ENCODE peak calls at places on chromosomes 6 and 20, in four cellular contexts. U is RWPE1, J is mesothelial cell of epicardium, L is hepatocyte. B is an unnamed sample.

GRCh38 chr6:107823047-107823557 is 1.0 kb downstream of the SCML4 start:
- DNase-seq in U (no peak), J (no peak), L (no peak), B (no peak)

GRCh38 chr6:109816452-109817374 is 125.6 kb downstream of the FIG4 start:
- DNase-seq in U (no peak), J (no peak), L (no peak), B (no peak)

GRCh38 chr6:19697744-19698290 is 139.4 kb upstream of the ID4 start:
- DNase-seq in U (no peak), J (no peak), L (no peak), B (no peak)

GRCh38 chr6:15776458-15776980 is 113.7 kb upstream of the DTNBP1 start:
- DNase-seq in U (no peak), J (no peak), L (no peak), B (no peak)

GRCh38 chr6:131007286-131007685 is 55.8 kb downstream of the EPB41L2 start:
- DNase-seq in U (no peak), J (no peak), L (no peak), B (no peak)

GRCh38 chr6:31826793-31827285 is 699 bp upstream of the HSPA1B start:
- DNase-seq in U (peak), J (peak), L (peak), B (no peak)

GRCh38 chr20:5504061-5504739 is 187.4 kb upstream of the PROKR2 start:
- DNase-seq in U (no peak), J (no peak), L (no peak), B (no peak)

GRCh38 chr6:39343461-39343870 is 21.0 kb upstream of the KCNK16 start:
- DNase-seq in U (no peak), J (no peak), L (no peak), B (no peak)

GRCh38 chr6:44084231-44085014 is 42.8 kb downstream of the MRPL14 start:
- DNase-seq in U (no peak), J (no peak), L (no peak), B (no peak)

GRCh38 chr6:48099713-48100675 is 11.0 kb downstream of the PTCHD4 start:
- DNase-seq in U (no peak), J (no peak), L (no peak), B (no peak)

GRCh38 chr6:27126815-27127537 is 120.5 kb upstream of the PRSS16 start:
- DNase-seq in U (peak), J (peak), L (peak), B (peak)

GRCh38 chr6:39688494-39688893 is 36.7 kb downstream of the KIF6 start:
- DNase-seq in U (no peak), J (no peak), L (no peak), B (no peak)

GRCh38 chr6:144217264-144217663 is 66.9 kb downstream of the STX11 start:
- DNase-seq in U (no peak), J (no peak), L (peak), B (no peak)

GRCh38 chr20:38599410-38599882 is 2.2 kb upstream of the ARHGAP40 start:
- DNase-seq in U (peak), J (peak), L (peak), B (no peak)

GRCh38 chr20:47453167-47453782 is 48.4 kb upstream of the NCOA3 start:
- DNase-seq in U (peak), J (no peak), L (peak), B (no peak)

GRCh38 chr6:40378071-40378724 is 209.0 kb downstream of the LRFN2 start:
- DNase-seq in U (no peak), J (no peak), L (no peak), B (no peak)

GRCh38 chr6:140850438-140850837 is 1282.3 kb upstream of the GJE1 start:
- DNase-seq in U (no peak), J (no peak), L (no peak), B (no peak)

GRCh38 chr6:98532004-98532403 is 302.4 kb upstream of the POU3F2 start:
- DNase-seq in U (no peak), J (no peak), L (no peak), B (no peak)

GRCh38 chr6:52330470-52330869 is 31.5 kb upstream of the PAQR8 start:
- DNase-seq in U (no peak), J (no peak), L (peak), B (no peak)

GRCh38 chr6:16401868-16402267 is 163.5 kb downstream of the GMPR start:
- DNase-seq in U (no peak), J (no peak), L (no peak), B (no peak)

GRCh38 chr6:89145461-89145961 is 344 bp upstream of the PM20D2 start:
- DNase-seq in U (peak), J (no peak), L (peak), B (no peak)

GRCh38 chr6:88908598-88909548 is 54.5 kb downstream of the RNGTT start:
- DNase-seq in U (no peak), J (no peak), L (no peak), B (no peak)

GRCh38 chr6:3037578-3038365 is 30.5 kb upstream of the RIPK1 start:
- DNase-seq in U (no peak), J (no peak), L (no peak), B (no peak)

GRCh38 chr6:162538643-162539064 is 188.9 kb downstream of the PRKN start:
- DNase-seq in U (no peak), J (no peak), L (no peak), B (no peak)

GRCh38 chr20:50303573-50304500 is 113.2 kb downstream of the CEBPB start:
- DNase-seq in U (no peak), J (peak), L (peak), B (no peak)

GRCh38 chr6:12485226-12485764 is 195.1 kb downstream of the EDN1 start:
- DNase-seq in U (no peak), J (no peak), L (no peak), B (no peak)

GRCh38 chr6:36243562-36244212 is 26.2 kb upstream of the PNPLA1 start:
- DNase-seq in U (no peak), J (no peak), L (no peak), B (no peak)

GRCh38 chr6:138031417-138031816 is 75.8 kb downstream of the PERP start:
- DNase-seq in U (peak), J (no peak), L (no peak), B (no peak)

GRCh38 chr6:14743126-14743464 is 502.8 kb upstream of the JARID2 start:
- DNase-seq in U (no peak), J (no peak), L (no peak), B (no peak)

GRCh38 chr20:60271597-60271996 is 313.4 kb downstream of the CDH26 start:
- DNase-seq in U (peak), J (no peak), L (no peak), B (no peak)
- TF ChIP-seq CTCF in U (peak), J (peak), L (peak), B (no peak)

DNA sequence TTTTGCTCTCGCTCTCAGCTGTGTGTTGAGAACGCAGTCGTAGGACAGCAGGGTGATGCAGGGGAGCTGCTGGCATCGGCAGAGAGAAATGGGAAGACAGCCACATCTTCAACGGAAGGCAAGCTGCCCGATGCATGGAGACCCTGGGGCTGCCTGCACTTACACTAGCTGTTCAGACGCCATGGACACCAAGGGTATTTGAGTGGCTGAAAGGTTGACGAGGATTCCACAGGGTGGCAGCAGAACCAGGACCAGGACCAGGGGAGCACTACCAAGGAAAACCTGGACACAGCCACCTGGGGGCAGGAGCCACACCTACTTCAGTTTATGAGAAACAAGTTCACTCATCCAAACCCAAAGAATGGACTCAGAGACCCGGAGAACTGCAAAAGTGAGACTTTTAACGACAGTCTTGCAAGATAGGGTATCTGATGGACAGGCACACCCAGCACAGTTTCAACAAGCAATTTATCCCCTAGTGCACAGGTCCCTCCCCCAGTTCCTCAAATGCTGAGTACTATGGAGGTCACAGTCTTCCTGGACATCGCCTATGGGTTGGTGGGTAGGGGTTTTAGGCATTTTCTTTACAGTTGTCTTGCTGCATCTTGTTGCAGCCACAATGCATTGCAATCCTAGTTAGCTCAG is 56.3 kb upstream of the ENTPD6 start:
- DNase-seq in U (peak), J (no peak), L (no peak), B (no peak)
- TF ChIP-seq CTCF in U (no peak), J (no peak), L (peak), B (no peak)

DNA sequence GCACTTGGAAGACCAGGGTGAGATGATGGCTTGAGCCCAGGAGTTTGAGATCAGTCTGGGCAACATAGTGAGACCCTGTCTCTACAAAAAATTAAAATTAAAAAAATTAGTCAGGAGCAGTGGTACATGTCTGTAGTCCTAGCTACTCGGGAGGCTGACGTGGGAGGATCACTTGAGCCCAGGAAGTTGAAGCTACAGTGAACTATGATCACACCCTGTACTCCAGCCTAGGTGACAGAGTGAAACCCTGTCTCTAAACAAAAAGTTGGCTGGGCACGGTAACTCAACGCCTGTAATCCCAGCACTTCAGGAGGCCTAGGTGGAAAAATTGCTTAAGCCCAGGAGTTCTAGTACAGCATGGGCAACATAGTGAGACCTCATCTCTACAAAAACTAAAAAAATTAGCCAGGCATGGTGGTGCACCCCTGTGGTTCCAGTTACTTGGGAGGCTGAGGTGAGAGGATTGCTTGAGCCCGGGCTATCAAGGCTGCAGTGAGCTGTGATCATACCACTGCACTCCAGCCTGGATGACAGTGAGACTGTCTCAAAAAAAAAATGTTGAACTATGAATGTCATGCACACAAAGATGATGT is 60.8 kb upstream of the MYL9 start:
- DNase-seq in U (no peak), J (no peak), L (no peak), B (no peak)
- TF ChIP-seq CTCF in U (no peak), J (no peak), L (no peak), B (no peak)

DNA sequence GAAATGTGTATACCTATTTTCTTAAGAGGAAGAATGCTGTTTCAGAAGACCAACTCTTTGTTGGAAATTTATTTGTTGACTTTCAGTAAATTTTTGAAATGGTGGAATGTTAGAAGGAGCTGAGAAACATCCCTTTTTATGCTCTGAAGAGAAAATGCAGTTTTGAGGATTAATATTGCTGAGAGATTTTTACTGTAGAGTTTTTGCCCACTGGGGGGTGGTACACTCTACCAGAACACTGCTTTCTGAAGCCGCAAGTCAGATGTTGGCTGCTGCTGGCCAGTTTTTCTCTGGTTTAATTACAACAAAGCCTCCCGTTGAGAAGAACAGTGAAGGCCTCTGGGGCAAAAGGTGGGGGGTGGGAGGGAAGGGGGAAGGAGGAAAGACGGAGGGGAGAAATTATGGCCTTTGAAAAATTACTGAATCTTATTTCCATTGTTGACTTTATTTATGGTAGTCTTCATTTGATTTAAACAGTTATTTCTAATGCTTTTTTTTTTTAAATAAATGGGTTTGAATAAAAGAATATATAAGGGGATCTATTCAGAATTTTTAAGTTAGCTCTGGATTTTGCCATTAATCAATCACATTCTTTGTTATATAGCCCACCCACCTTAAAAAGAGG is 3.0 kb downstream of the FLRT3 start:
- DNase-seq in U (peak), J (no peak), L (peak), B (no peak)
- TF ChIP-seq CTCF in U (peak), J (peak), L (peak), B (no peak)

GRCh38 chr20:60080401-60080800 is 122.2 kb downstream of the CDH26 start:
- DNase-seq in U (no peak), J (no peak), L (no peak), B (no peak)
- TF ChIP-seq CTCF in U (no peak), J (no peak), L (no peak), B (no peak)

GRCh38 chr6:96620851-96621250 is 57.9 kb downstream of the FHL5 start:
- DNase-seq in U (no peak), J (no peak), L (no peak), B (no peak)

GRCh38 chr6:96624957-96625356 is 62.0 kb downstream of the FHL5 start:
- DNase-seq in U (no peak), J (no peak), L (no peak), B (no peak)

GRCh38 chr6:96631248-96631647 is 68.3 kb downstream of the FHL5 start:
- DNase-seq in U (no peak), J (no peak), L (peak), B (no peak)

GRCh38 chr6:96621983-96622382 is 59.1 kb downstream of the FHL5 start:
- DNase-seq in U (no peak), J (no peak), L (no peak), B (no peak)

DNA sequence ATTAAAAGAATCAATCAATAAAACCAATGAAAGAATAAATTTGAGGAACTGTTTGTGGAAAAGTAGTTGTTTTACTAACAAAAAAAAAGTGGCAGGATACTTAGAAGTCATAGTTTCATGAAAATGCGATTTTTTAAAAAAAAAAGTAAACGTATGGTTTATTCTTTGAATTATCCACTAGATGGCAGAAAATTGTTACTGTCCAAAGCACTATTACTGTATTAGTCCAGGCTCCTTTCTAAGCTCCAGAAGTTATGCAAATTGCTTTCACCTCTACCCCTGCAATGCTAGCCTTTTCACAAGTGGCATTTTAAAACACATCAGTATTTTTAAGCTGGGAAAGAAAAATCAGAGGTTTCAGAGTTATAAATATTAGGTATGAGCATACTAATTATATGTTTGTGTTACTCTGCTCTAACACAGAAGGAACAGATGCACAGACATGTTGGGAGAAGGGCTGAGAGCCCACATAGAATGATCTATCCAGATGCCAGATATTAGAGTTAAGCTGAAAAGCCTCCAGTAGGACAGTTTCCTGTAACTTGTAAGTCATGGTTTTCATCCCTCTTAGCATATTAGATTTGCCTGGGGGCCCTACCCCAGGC is 63.9 kb downstream of the FHL5 start:
- DNase-seq in U (peak), J (no peak), L (peak), B (no peak)
- TF ChIP-seq CTCF in U (peak), J (peak), L (peak), B (no peak)

DNA sequence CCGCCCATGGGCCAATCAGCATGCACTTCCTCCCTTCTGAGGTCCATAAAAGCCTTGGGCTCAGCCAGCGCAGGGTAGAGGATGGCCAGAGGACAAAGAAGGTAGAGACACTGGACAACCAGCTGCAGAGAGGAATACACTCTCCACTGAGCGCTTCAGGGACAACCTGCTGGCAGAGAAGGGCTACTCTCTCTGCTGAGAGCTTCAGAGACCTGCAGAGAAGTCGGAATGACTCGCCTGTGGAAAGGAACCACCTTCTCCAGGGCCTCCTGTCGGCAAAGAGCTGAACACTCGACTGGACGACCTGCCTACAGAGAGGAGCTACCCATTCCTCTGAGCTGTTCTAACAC is 31.4 kb upstream of the SLA2 start:
- DNase-seq in U (no peak), J (no peak), L (no peak), B (no peak)
- TF ChIP-seq CTCF in U (no peak), J (no peak), L (no peak), B (no peak)

DNA sequence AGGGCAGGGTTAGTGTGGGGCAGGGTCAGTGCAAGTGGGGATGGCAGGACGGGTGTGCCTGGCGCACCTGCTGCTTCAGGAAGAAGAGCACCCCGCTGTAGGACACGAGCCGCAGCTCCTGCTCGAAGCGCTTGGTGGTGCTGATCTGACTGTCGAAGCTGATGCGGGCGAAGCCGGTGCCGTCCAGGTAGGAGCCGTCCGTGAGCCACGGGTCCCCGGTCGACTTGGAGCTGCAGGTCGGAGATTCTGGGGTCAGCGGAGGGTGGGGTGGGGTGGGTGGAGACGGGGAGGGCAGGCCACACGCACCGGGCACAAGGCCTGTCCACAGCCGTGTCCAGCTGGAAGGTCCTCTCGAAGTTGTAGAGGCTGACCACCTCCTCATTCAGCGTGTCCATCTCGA is 10.2 kb downstream of the ADRM1 start:
- DNase-seq in U (no peak), J (no peak), L (no peak), B (no peak)
- TF ChIP-seq CTCF in U (no peak), J (no peak), L (no peak), B (no peak)